ENCODE peak calls at places on chromosomes 4 and X, in seven cellular contexts. Y, G, O, A, K, C and B are unnamed samples.

GRCh38 chr4:168162604-168163003 is 70.3 kb downstream of the ANXA10 start:
- DNase-seq in Y (no peak), G (peak; percentile 52), O (peak; percentile 80), A (no peak), K (no peak), C (peak; percentile 20), B (peak; percentile 41)

GRCh38 chr4:85715996-85716737 is 241.2 kb downstream of the ARHGAP24 start:
- DNase-seq in Y (no peak), G (no peak), O (no peak), A (no peak), K (no peak), C (peak; percentile 78), B (no peak)

GRCh38 chr4:2079926-2080325 is 20.8 kb downstream of the NAT8L start:
- DNase-seq in Y (peak; percentile 34), G (no peak), O (no peak), A (no peak), K (no peak), C (no peak), B (no peak)

GRCh38 chr4:2469192-2469984 is 482 bp downstream of the RNF4 start:
- DNase-seq in Y (peak; percentile 90), G (no peak), O (peak; percentile 65), A (peak; percentile 82), K (peak; percentile 27), C (peak; percentile 25), B (peak; percentile 53)

GRCh38 chr4:13980317-13980716 is 352.8 kb upstream of the BOD1L1 start:
- DNase-seq in Y (no peak), G (peak; percentile 95), O (peak; percentile 41), A (no peak), K (no peak), C (peak; percentile 58), B (peak; percentile 94)

GRCh38 chrX:11558972-11559371 is 106.7 kb downstream of the ARHGAP6 start:
- DNase-seq in Y (peak; percentile 48), G (no peak), O (no peak), A (peak; percentile 44), K (no peak), C (no peak), B (peak; percentile 20)

GRCh38 chrX:48492293-48492910 is 16.4 kb upstream of the PORCN start:
- DNase-seq in Y (no peak), G (peak; percentile 47), O (peak; percentile 53), A (no peak), K (no peak), C (peak; percentile 26), B (peak; percentile 50)

GRCh38 chr4:169909897-169910296 is 116.3 kb downstream of the MFAP3L start:
- DNase-seq in Y (no peak), G (no peak), O (no peak), A (no peak), K (no peak), C (no peak), B (peak; percentile 16)

GRCh38 chrX:136130931-136131843 is 16.1 kb upstream of the FHL1 start:
- DNase-seq in Y (no peak), G (peak; percentile 79), O (peak; percentile 86), A (no peak), K (no peak), C (peak; percentile 63), B (peak; percentile 89)

GRCh38 chr4:182556576-182556975 is 313.4 kb downstream of the TENM3 start:
- DNase-seq in Y (no peak), G (peak; percentile 56), O (no peak), A (no peak), K (no peak), C (no peak), B (no peak)

GRCh38 chrX:15087747-15088146 is 182.1 kb downstream of the ASB9 start:
- DNase-seq in Y (no peak), G (no peak), O (no peak), A (no peak), K (no peak), C (no peak), B (no peak)

GRCh38 chrX:46913710-46914109 is 1.5 kb downstream of the JADE3 start:
- DNase-seq in Y (peak; percentile 48), G (peak; percentile 2), O (peak; percentile 66), A (no peak), K (no peak), C (peak; percentile 51), B (peak; percentile 13)

GRCh38 chr4:70365479-70365878 is 4.9 kb downstream of the SMR3A start:
- DNase-seq in Y (no peak), G (no peak), O (peak; percentile 98), A (no peak), K (no peak), C (peak; percentile 0), B (peak; percentile 47)

GRCh38 chrX:2320580-2321327 is 180.0 kb downstream of the DHRSX start:
- DNase-seq in Y (peak; percentile 49), G (no peak), O (peak; percentile 86), A (no peak), K (no peak), C (peak; percentile 71), B (peak; percentile 35)

GRCh38 chrX:49041683-49042529 is 1.3 kb downstream of the TFE3 start:
- DNase-seq in Y (no peak), G (peak; percentile 39), O (peak; percentile 65), A (peak; percentile 7), K (no peak), C (peak; percentile 39), B (peak; percentile 82)

GRCh38 chr4:147846318-147847135 is 114.6 kb downstream of the ARHGAP10 start:
- DNase-seq in Y (no peak), G (no peak), O (no peak), A (peak; percentile 44), K (no peak), C (peak; percentile 33), B (no peak)

GRCh38 chr4:140198942-140199341 is 45.0 kb upstream of the MAML3 start:
- DNase-seq in Y (no peak), G (no peak), O (no peak), A (no peak), K (no peak), C (no peak), B (no peak)